ENCODE peak calls at places on chromosomes 7 and 10, in four cellular contexts. One of them, this sample, is unnamed.

GRCh38 chr10:18332048-18332447 is 191.8 kb downstream of the CACNB2 start:
- DNase-seq in neural crest cell: no peak
- DNase-seq in naive B cell: no peak
- DNase-seq in mesenchymal stem cell: no peak
- DNase-seq in this sample: no peak

GRCh38 chr7:85114342-85114741 is 72.5 kb downstream of the SEMA3D start:
- DNase-seq in mesenchymal stem cell: no peak
- DNase-seq in neural crest cell: no peak
- DNase-seq in naive B cell: no peak
- DNase-seq in this sample: no peak

GRCh38 chr7:106609416-106609815 is 51.5 kb downstream of the CCDC71L start:
- DNase-seq in mesenchymal stem cell: peak
- DNase-seq in neural crest cell: no peak
- DNase-seq in naive B cell: no peak
- DNase-seq in this sample: no peak

GRCh38 chr7:1938788-1939433 is 268.8 kb downstream of the ELFN1 start:
- DNase-seq in naive B cell: peak
- DNase-seq in neural crest cell: no peak
- DNase-seq in mesenchymal stem cell: no peak
- DNase-seq in this sample: peak

GRCh38 chr10:77513783-77514331 is 123.8 kb downstream of the KCNMA1 start:
- DNase-seq in neural crest cell: no peak
- DNase-seq in naive B cell: no peak
- DNase-seq in mesenchymal stem cell: peak
- DNase-seq in this sample: no peak

GRCh38 chr10:107085661-107086525 is 78.6 kb downstream of the SORCS1 start:
- DNase-seq in naive B cell: no peak
- DNase-seq in neural crest cell: no peak
- DNase-seq in mesenchymal stem cell: no peak
- DNase-seq in this sample: no peak

GRCh38 chr10:17533731-17534130 is 79.3 kb upstream of the ST8SIA6 start:
- DNase-seq in neural crest cell: no peak
- DNase-seq in mesenchymal stem cell: no peak
- DNase-seq in naive B cell: no peak
- DNase-seq in this sample: no peak

GRCh38 chr7:147509859-147510542 is 1080.6 kb upstream of the C7orf33 start:
- DNase-seq in naive B cell: no peak
- DNase-seq in mesenchymal stem cell: no peak
- DNase-seq in neural crest cell: no peak
- DNase-seq in this sample: no peak

GRCh38 chr7:101722247-101722646 is 93.2 kb upstream of the MYL10 start:
- DNase-seq in naive B cell: no peak
- DNase-seq in neural crest cell: no peak
- DNase-seq in mesenchymal stem cell: peak
- DNase-seq in this sample: no peak

GRCh38 chr7:65475734-65476319 is 102.2 kb downstream of the ZNF92 start:
- DNase-seq in neural crest cell: no peak
- DNase-seq in mesenchymal stem cell: no peak
- DNase-seq in naive B cell: peak
- DNase-seq in this sample: no peak

GRCh38 chr7:46145412-46145811 is 224.3 kb upstream of the IGFBP3 start:
- DNase-seq in neural crest cell: no peak
- DNase-seq in naive B cell: no peak
- DNase-seq in mesenchymal stem cell: peak
- DNase-seq in this sample: no peak

GRCh38 chr7:2777898-2778535 is 66.1 kb downstream of the GNA12 start:
- DNase-seq in mesenchymal stem cell: no peak
- DNase-seq in neural crest cell: no peak
- DNase-seq in naive B cell: no peak
- DNase-seq in this sample: no peak

GRCh38 chr10:93749218-93749799 is 8.4 kb upstream of the LGI1 start:
- DNase-seq in naive B cell: no peak
- DNase-seq in neural crest cell: no peak
- DNase-seq in mesenchymal stem cell: peak
- DNase-seq in this sample: no peak

This sample was measured in naive thymus-derived CD4-positive, alpha-beta T cell.